ENCODE peak calls at places on chromosomes 7 and 10, in nine cellular contexts. X is A549; A is GM20000; K is CD8-positive, alpha-beta T cell; V is hepatocyte; N is fibroblast of lung; R is left lung; O is WERI-Rb-1; P is endothelial cell of umbilical vein. W is an unnamed sample.

GRCh38 chr7:115274-115911 is 77.0 kb upstream of the FAM20C start:
- DNase-seq in X (no peak), A (no peak), K (no peak), V (peak), N (peak), R (peak), O (no peak), P (no peak), W (no peak)

GRCh38 chr10:21172774-21173432 is 275.8 kb upstream of the NEBL start:
- DNase-seq in X (peak), A (peak), K (no peak), V (peak), N (no peak), R (peak), O (peak), P (no peak), W (peak)

GRCh38 chr10:118467200-118467599 is 125.1 kb upstream of the FAM204A start:
- DNase-seq in X (no peak), A (no peak), K (no peak), V (no peak), N (no peak), R (no peak), O (no peak), P (no peak), W (no peak)

GRCh38 chr10:27819781-27820531 is 74.3 kb upstream of the MKX start:
- DNase-seq in X (no peak), A (no peak), K (no peak), V (peak), N (peak), R (no peak), O (no peak), P (no peak), W (no peak)

GRCh38 chr10:108556176-108556575 is 1367.1 kb downstream of the XPNPEP1 start:
- DNase-seq in X (no peak), A (no peak), K (no peak), V (no peak), N (no peak), R (no peak), O (no peak), P (peak), W (no peak)

GRCh38 chr7:25359471-25360059 is 131.3 kb upstream of the NPVF start:
- DNase-seq in X (no peak), A (no peak), K (no peak), V (peak), N (peak), R (no peak), O (no peak), P (no peak), W (no peak)

GRCh38 chr7:27784399-27785053 is 44.6 kb downstream of the TAX1BP1 start:
- DNase-seq in X (peak), A (peak), K (no peak), V (peak), N (peak), R (no peak), O (no peak), P (peak), W (peak)

GRCh38 chr10:85600744-85601081 is 765.9 kb downstream of the GRID1 start:
- DNase-seq in X (no peak), A (no peak), K (no peak), V (no peak), N (no peak), R (no peak), O (no peak), P (no peak), W (no peak)

GRCh38 chr10:71945819-71946474 is 18.2 kb upstream of the CHST3 start:
- DNase-seq in X (no peak), A (no peak), K (no peak), V (no peak), N (peak), R (no peak), O (no peak), P (no peak), W (no peak)

GRCh38 chr7:50379082-50379481 is 71.1 kb downstream of the FIGNL1 start:
- DNase-seq in X (no peak), A (no peak), K (no peak), V (peak), N (no peak), R (no peak), O (peak), P (no peak), W (no peak)

GRCh38 chr10:56880541-56880940 is 519.5 kb upstream of the ZWINT start:
- DNase-seq in X (no peak), A (no peak), K (no peak), V (no peak), N (no peak), R (no peak), O (no peak), P (no peak), W (no peak)

GRCh38 chr10:7710446-7710845 is 7.3 kb downstream of the ITIH2 start:
- DNase-seq in X (no peak), A (no peak), K (no peak), V (no peak), N (no peak), R (no peak), O (no peak), P (no peak), W (no peak)

DNA sequence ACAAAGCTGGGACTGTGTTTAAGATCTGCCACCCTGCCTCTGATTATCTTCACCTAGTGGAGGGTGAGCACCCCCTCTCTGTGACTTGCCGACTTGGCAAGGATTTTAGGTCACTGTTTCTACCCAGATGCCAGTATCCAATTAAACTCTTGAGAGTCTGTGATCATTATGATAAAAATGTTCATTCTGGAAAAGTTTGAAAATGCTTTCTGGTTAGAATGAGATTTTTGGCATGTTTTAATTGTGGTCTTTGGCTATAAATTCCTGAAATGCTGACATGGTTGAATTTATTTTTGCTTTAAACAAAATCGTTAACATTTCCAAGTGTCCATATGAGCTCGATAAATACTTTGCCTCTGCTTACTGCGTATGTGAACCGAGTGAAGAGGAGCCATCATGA is 221.4 kb downstream of the BICC1 start:
- DNase-seq in X (no peak), A (no peak), K (no peak), V (no peak), N (no peak), R (no peak), O (no peak), P (no peak), W (no peak)
- TF ChIP-seq CTCF in X (no peak), A (no peak), K (no peak), V (no peak), N (no peak), R (no peak), O (peak), P (no peak), W (no peak)

DNA sequence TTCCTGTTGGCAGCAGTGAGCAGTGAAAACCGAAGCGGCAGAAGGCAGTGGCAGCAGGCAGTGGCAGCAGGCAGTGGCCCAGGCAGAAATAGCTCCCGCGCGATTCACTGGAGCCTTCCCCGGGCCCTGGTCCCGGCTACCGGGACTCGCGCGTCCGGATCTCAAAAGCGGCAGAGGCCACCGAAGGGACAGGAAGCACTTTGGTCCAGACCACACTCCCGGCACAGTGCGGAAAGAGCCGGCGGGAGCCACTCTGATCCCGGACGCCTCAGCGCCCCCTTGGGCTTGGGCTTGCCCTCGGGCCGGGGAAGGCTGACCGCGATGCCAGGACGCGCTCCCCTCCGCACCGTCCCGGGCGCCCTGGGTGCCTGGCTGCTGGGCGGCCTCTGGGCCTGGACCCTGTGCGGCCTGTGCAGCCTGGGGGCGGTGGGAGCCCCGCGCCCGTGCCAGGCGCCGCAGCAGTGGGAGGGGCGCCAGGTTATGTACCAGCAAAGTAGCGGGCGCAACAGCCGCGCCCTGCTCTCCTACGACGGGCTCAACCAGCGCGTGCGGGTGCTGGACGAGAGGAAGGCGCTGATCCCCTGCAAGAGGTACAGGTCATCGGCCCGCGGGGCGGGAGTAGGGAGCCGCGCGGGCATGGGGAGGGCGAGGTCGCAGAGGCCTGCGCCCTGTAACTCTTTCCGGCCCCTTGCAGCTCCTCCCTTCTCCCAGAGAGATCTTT is at the start of gene EPDR1:
- DNase-seq in X (peak), A (peak), K (peak), V (peak), N (no peak), R (peak), O (peak), P (no peak), W (peak)
- TF ChIP-seq CTCF in X (peak), A (peak), K (no peak), V (peak), N (no peak), R (peak), O (peak), P (no peak), W (no peak)

GRCh38 chr7:76091506-76091905 is 43.6 kb downstream of the MDH2 start:
- DNase-seq in X (no peak), A (no peak), K (no peak), V (no peak), N (no peak), R (no peak), O (no peak), P (no peak), W (no peak)

GRCh38 chr7:76089865-76090495 is 42.1 kb downstream of the MDH2 start:
- DNase-seq in X (no peak), A (no peak), K (no peak), V (no peak), N (no peak), R (no peak), O (no peak), P (no peak), W (no peak)

GRCh38 chr7:76080211-76080610 is 32.3 kb downstream of the MDH2 start:
- DNase-seq in X (no peak), A (no peak), K (no peak), V (no peak), N (no peak), R (no peak), O (no peak), P (no peak), W (no peak)

GRCh38 chr7:76086070-76086469 is 38.2 kb downstream of the MDH2 start:
- DNase-seq in X (no peak), A (no peak), K (no peak), V (no peak), N (no peak), R (no peak), O (no peak), P (peak), W (no peak)
- TF ChIP-seq CTCF in X (no peak), A (no peak), K (no peak), V (no peak), N (no peak), R (no peak), O (no peak), P (no peak), W (no peak)

GRCh38 chr10:14543048-14543903 is 212.6 kb upstream of the FRMD4A start:
- DNase-seq in X (no peak), A (no peak), K (peak), V (no peak), N (peak), R (peak), O (no peak), P (no peak), W (no peak)
- TF ChIP-seq CTCF in X (no peak), A (peak), K (peak), V (peak), N (no peak), R (peak), O (no peak), P (no peak), W (peak)

GRCh38 chr7:158760936-158761335 is 56.3 kb upstream of the NCAPG2 start:
- DNase-seq in X (no peak), A (no peak), K (peak), V (no peak), N (no peak), R (no peak), O (no peak), P (no peak), W (no peak)
- TF ChIP-seq CTCF in X (peak), A (no peak), K (peak), V (peak), N (peak), R (no peak), O (peak), P (no peak), W (no peak)

GRCh38 chr7:146768941-146769340 is 652.3 kb downstream of the CNTNAP2 start:
- DNase-seq in X (no peak), A (no peak), K (no peak), V (no peak), N (no peak), R (no peak), O (no peak), P (no peak), W (no peak)

GRCh38 chr7:146773506-146773905 is 656.9 kb downstream of the CNTNAP2 start:
- DNase-seq in X (no peak), A (no peak), K (no peak), V (no peak), N (no peak), R (no peak), O (no peak), P (no peak), W (no peak)

DNA sequence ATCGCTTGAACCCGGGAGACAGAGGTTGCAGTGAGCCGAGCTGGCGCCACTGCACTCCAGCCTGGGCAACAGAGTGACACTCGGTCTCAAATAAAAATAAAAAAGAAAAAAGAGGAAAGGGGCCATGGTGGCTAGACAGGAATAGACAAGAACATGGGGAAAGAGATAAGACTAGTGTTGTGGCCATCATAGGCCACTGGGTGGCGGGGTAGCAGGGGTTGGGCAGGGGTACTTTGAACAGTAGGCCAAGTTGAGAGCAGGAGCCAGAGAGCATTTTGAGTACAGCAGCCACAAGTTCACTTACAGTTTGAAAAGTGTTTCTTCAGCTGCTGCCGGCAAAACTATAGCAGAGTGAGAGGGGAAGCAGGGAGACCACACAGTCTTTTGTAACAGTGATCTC is 656.0 kb downstream of the CNTNAP2 start:
- DNase-seq in X (no peak), A (no peak), K (no peak), V (peak), N (no peak), R (no peak), O (peak), P (no peak), W (no peak)
- TF ChIP-seq CTCF in X (no peak), A (no peak), K (no peak), V (peak), N (no peak), R (no peak), O (peak), P (no peak), W (no peak)

DNA sequence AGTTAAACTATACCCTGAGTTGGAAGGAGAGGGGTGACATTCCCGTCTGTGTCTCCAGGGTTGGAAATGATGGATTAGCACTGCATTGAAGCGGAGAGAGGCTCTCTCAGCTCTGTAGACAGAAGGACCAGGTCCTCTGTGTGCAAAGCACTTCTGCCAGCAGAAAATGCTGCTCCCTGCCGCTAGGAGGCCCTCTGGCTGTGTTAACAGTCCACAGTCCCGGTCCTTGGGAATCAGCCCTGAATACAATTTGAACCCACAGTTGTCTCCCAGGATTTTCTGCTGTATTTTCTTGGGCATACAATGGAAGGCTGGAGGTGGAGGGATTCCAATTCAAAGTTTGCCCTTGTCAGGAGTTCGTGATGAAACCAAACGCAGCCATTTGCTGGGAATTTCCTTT is 205.1 kb downstream of the GLRX3 start:
- DNase-seq in X (no peak), A (no peak), K (no peak), V (peak), N (no peak), R (no peak), O (peak), P (no peak), W (no peak)
- TF ChIP-seq CTCF in X (no peak), A (peak), K (no peak), V (peak), N (no peak), R (no peak), O (peak), P (no peak), W (peak)

DNA sequence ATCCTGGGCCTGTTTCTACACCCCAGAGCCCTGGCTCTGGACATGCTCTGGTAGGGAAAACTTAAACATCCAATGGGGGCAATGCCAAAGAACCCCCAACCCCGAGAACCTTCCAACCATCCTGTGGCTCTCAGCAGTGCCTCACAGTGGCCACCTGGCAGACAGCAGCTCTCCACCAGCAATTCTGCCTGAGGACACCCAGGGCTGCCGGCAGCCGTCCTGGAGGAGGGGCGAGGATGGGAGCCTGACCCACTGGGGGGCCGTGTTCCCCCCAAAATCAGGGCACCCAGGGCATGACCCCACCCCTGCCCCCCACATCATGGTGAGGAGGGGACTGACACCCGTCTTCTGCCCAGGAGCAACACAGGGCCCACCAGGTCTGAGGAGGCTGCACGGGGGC is 32.7 kb downstream of the DPYSL4 start:
- DNase-seq in X (no peak), A (no peak), K (no peak), V (no peak), N (no peak), R (peak), O (no peak), P (no peak), W (no peak)
- TF ChIP-seq CTCF in X (peak), A (peak), K (no peak), V (no peak), N (no peak), R (no peak), O (peak), P (peak), W (peak)

DNA sequence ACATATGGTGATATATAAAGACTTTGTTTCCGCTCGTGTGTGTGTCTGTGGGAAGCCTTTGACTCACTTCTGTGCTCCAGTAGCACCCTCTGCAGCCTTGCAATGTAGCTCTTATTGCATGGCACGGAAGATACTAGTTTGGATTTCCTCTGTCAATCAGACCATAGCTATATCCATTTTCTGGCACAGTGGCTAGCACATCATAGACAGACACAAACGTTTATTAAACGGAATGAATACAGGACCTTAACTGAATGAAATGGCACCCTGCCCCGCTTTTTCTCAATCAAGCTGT is 124.0 kb upstream of the PTPN20 start:
- DNase-seq in X (peak), A (peak), K (no peak), V (peak), N (peak), R (no peak), O (peak), P (peak), W (peak)
- TF ChIP-seq CTCF in X (no peak), A (peak), K (no peak), V (peak), N (no peak), R (no peak), O (no peak), P (no peak), W (peak)

W was measured in GM13977.